ENCODE peak calls at places on chromosomes 13 and 19, in five cellular contexts. One of them, this sample, is unnamed.

GRCh38 chr13:19059016-19059780 is 122.4 kb downstream of the TUBA3C start:
- DNase-seq in Calu3: no peak
- DNase-seq in activated naive CD4-positive, alpha-beta T cell treated with anti-CD3 and anti-CD28 coated beads, Interleukin-2, amount 10 ng/mL, durations not matched to agents 7 days and 5 days: no peak
- DNase-seq in T-helper 2 cell: no peak
- DNase-seq in fibroblast of the conjunctiva: no peak
- DNase-seq in this sample: no peak

GRCh38 chr13:113976711-113977684 is 3.1 kb upstream of the C13orf46 start:
- DNase-seq in T-helper 2 cell: no peak
- DNase-seq in fibroblast of the conjunctiva: no peak
- DNase-seq in activated naive CD4-positive, alpha-beta T cell treated with anti-CD3 and anti-CD28 coated beads, Interleukin-2, amount 10 ng/mL, durations not matched to agents 7 days and 5 days: no peak
- DNase-seq in Calu3: peak; percentile 24
- DNase-seq in this sample: peak; percentile 74

GRCh38 chr19:18357442-18358264 is 17.3 kb downstream of the PGPEP1 start:
- DNase-seq in T-helper 2 cell: no peak
- DNase-seq in Calu3: no peak
- DNase-seq in activated naive CD4-positive, alpha-beta T cell treated with anti-CD3 and anti-CD28 coated beads, Interleukin-2, amount 10 ng/mL, durations not matched to agents 7 days and 5 days: no peak
- DNase-seq in fibroblast of the conjunctiva: no peak
- DNase-seq in this sample: no peak

GRCh38 chr19:10260141-10260584 is 8.1 kb downstream of the MRPL4 start:
- DNase-seq in Calu3: peak; percentile 67
- DNase-seq in T-helper 2 cell: no peak
- DNase-seq in activated naive CD4-positive, alpha-beta T cell treated with anti-CD3 and anti-CD28 coated beads, Interleukin-2, amount 10 ng/mL, durations not matched to agents 7 days and 5 days: peak; percentile 36
- DNase-seq in fibroblast of the conjunctiva: no peak
- DNase-seq in this sample: peak; percentile 42

GRCh38 chr13:23984541-23984940 is 87.2 kb upstream of the C1QTNF9B start:
- DNase-seq in Calu3: no peak
- DNase-seq in T-helper 2 cell: no peak
- DNase-seq in fibroblast of the conjunctiva: no peak
- DNase-seq in activated naive CD4-positive, alpha-beta T cell treated with anti-CD3 and anti-CD28 coated beads, Interleukin-2, amount 10 ng/mL, durations not matched to agents 7 days and 5 days: no peak
- DNase-seq in this sample: peak; percentile 50

GRCh38 chr19:39370735-39371134 is 20.2 kb downstream of the PAF1 start:
- DNase-seq in Calu3: no peak
- DNase-seq in activated naive CD4-positive, alpha-beta T cell treated with anti-CD3 and anti-CD28 coated beads, Interleukin-2, amount 10 ng/mL, durations not matched to agents 7 days and 5 days: no peak
- DNase-seq in T-helper 2 cell: no peak
- DNase-seq in fibroblast of the conjunctiva: no peak
- DNase-seq in this sample: no peak

GRCh38 chr13:98273067-98273823 is 96.2 kb upstream of the RNF113B start:
- DNase-seq in activated naive CD4-positive, alpha-beta T cell treated with anti-CD3 and anti-CD28 coated beads, Interleukin-2, amount 10 ng/mL, durations not matched to agents 7 days and 5 days: no peak
- DNase-seq in Calu3: no peak
- DNase-seq in fibroblast of the conjunctiva: no peak
- DNase-seq in T-helper 2 cell: no peak
- DNase-seq in this sample: no peak

GRCh38 chr19:17479325-17479791 is 9.0 kb downstream of the SLC27A1 start:
- DNase-seq in T-helper 2 cell: no peak
- DNase-seq in activated naive CD4-positive, alpha-beta T cell treated with anti-CD3 and anti-CD28 coated beads, Interleukin-2, amount 10 ng/mL, durations not matched to agents 7 days and 5 days: no peak
- DNase-seq in Calu3: no peak
- DNase-seq in fibroblast of the conjunctiva: no peak
- DNase-seq in this sample: peak; percentile 60

GRCh38 chr13:39297664-39298171 is 259.5 kb downstream of the NHLRC3 start:
- DNase-seq in fibroblast of the conjunctiva: no peak
- DNase-seq in Calu3: no peak
- DNase-seq in activated naive CD4-positive, alpha-beta T cell treated with anti-CD3 and anti-CD28 coated beads, Interleukin-2, amount 10 ng/mL, durations not matched to agents 7 days and 5 days: no peak
- DNase-seq in T-helper 2 cell: no peak
- DNase-seq in this sample: peak; percentile 15

GRCh38 chr13:112697756-112698655 is 8.2 kb downstream of the ATP11A start:
- DNase-seq in fibroblast of the conjunctiva: peak; percentile 39
- DNase-seq in Calu3: no peak
- DNase-seq in activated naive CD4-positive, alpha-beta T cell treated with anti-CD3 and anti-CD28 coated beads, Interleukin-2, amount 10 ng/mL, durations not matched to agents 7 days and 5 days: no peak
- DNase-seq in T-helper 2 cell: no peak
- DNase-seq in this sample: no peak

GRCh38 chr19:17778621-17779280 is 16.2 kb upstream of the B3GNT3 start:
- DNase-seq in activated naive CD4-positive, alpha-beta T cell treated with anti-CD3 and anti-CD28 coated beads, Interleukin-2, amount 10 ng/mL, durations not matched to agents 7 days and 5 days: no peak
- DNase-seq in Calu3: no peak
- DNase-seq in fibroblast of the conjunctiva: no peak
- DNase-seq in T-helper 2 cell: no peak
- DNase-seq in this sample: no peak

GRCh38 chr19:54364775-54365257 is at the start of gene LAIR1:
- DNase-seq in T-helper 2 cell: no peak
- DNase-seq in Calu3: no peak
- DNase-seq in fibroblast of the conjunctiva: no peak
- DNase-seq in activated naive CD4-positive, alpha-beta T cell treated with anti-CD3 and anti-CD28 coated beads, Interleukin-2, amount 10 ng/mL, durations not matched to agents 7 days and 5 days: peak; percentile 71
- DNase-seq in this sample: no peak

GRCh38 chr19:34181111-34181864 is 9.0 kb downstream of the LSM14A start:
- DNase-seq in Calu3: no peak
- DNase-seq in fibroblast of the conjunctiva: no peak
- DNase-seq in activated naive CD4-positive, alpha-beta T cell treated with anti-CD3 and anti-CD28 coated beads, Interleukin-2, amount 10 ng/mL, durations not matched to agents 7 days and 5 days: no peak
- DNase-seq in T-helper 2 cell: no peak
- DNase-seq in this sample: no peak

GRCh38 chr19:39969266-39969665 is 1.7 kb upstream of the PSMC4 start:
- DNase-seq in Calu3: no peak
- DNase-seq in fibroblast of the conjunctiva: peak; percentile 16
- DNase-seq in T-helper 2 cell: no peak
- DNase-seq in activated naive CD4-positive, alpha-beta T cell treated with anti-CD3 and anti-CD28 coated beads, Interleukin-2, amount 10 ng/mL, durations not matched to agents 7 days and 5 days: no peak
- DNase-seq in this sample: no peak

GRCh38 chr13:60229708-60230272 is 66.1 kb upstream of the DIAPH3 start:
- DNase-seq in T-helper 2 cell: no peak
- DNase-seq in activated naive CD4-positive, alpha-beta T cell treated with anti-CD3 and anti-CD28 coated beads, Interleukin-2, amount 10 ng/mL, durations not matched to agents 7 days and 5 days: no peak
- DNase-seq in Calu3: no peak
- DNase-seq in fibroblast of the conjunctiva: no peak
- DNase-seq in this sample: peak; percentile 74

GRCh38 chr13:27043013-27043412 is 128.6 kb downstream of the USP12 start:
- DNase-seq in T-helper 2 cell: no peak
- DNase-seq in fibroblast of the conjunctiva: peak; percentile 88
- DNase-seq in Calu3: peak; percentile 64
- DNase-seq in activated naive CD4-positive, alpha-beta T cell treated with anti-CD3 and anti-CD28 coated beads, Interleukin-2, amount 10 ng/mL, durations not matched to agents 7 days and 5 days: no peak
- DNase-seq in this sample: peak; percentile 97

GRCh38 chr19:20513179-20513934 is 52.2 kb downstream of the ZNF737 start:
- DNase-seq in fibroblast of the conjunctiva: no peak
- DNase-seq in T-helper 2 cell: no peak
- DNase-seq in Calu3: no peak
- DNase-seq in activated naive CD4-positive, alpha-beta T cell treated with anti-CD3 and anti-CD28 coated beads, Interleukin-2, amount 10 ng/mL, durations not matched to agents 7 days and 5 days: no peak
- DNase-seq in this sample: no peak

GRCh38 chr19:51598159-51598915 is 27.3 kb downstream of the ZNF175 start:
- DNase-seq in fibroblast of the conjunctiva: no peak
- DNase-seq in Calu3: no peak
- DNase-seq in T-helper 2 cell: no peak
- DNase-seq in activated naive CD4-positive, alpha-beta T cell treated with anti-CD3 and anti-CD28 coated beads, Interleukin-2, amount 10 ng/mL, durations not matched to agents 7 days and 5 days: no peak
- DNase-seq in this sample: no peak

GRCh38 chr19:1672038-1672768 is 19.8 kb upstream of the TCF3 start:
- DNase-seq in T-helper 2 cell: peak; percentile 39
- DNase-seq in fibroblast of the conjunctiva: peak; percentile 13
- DNase-seq in activated naive CD4-positive, alpha-beta T cell treated with anti-CD3 and anti-CD28 coated beads, Interleukin-2, amount 10 ng/mL, durations not matched to agents 7 days and 5 days: peak; percentile 69
- DNase-seq in Calu3: peak; percentile 56
- DNase-seq in this sample: no peak

GRCh38 chr13:92805766-92806165 is 420.8 kb upstream of the GPC6 start:
- DNase-seq in Calu3: no peak
- DNase-seq in activated naive CD4-positive, alpha-beta T cell treated with anti-CD3 and anti-CD28 coated beads, Interleukin-2, amount 10 ng/mL, durations not matched to agents 7 days and 5 days: no peak
- DNase-seq in T-helper 2 cell: no peak
- DNase-seq in fibroblast of the conjunctiva: no peak
- DNase-seq in this sample: no peak

GRCh38 chr13:36030670-36031331 is 100.4 kb downstream of the DCLK1 start:
- DNase-seq in fibroblast of the conjunctiva: peak; percentile 32
- DNase-seq in activated naive CD4-positive, alpha-beta T cell treated with anti-CD3 and anti-CD28 coated beads, Interleukin-2, amount 10 ng/mL, durations not matched to agents 7 days and 5 days: no peak
- DNase-seq in Calu3: no peak
- DNase-seq in T-helper 2 cell: no peak
- DNase-seq in this sample: peak; percentile 94

GRCh38 chr13:113970810-113971470 is 2.9 kb downstream of the C13orf46 start:
- DNase-seq in activated naive CD4-positive, alpha-beta T cell treated with anti-CD3 and anti-CD28 coated beads, Interleukin-2, amount 10 ng/mL, durations not matched to agents 7 days and 5 days: no peak
- DNase-seq in fibroblast of the conjunctiva: peak; percentile 14
- DNase-seq in T-helper 2 cell: no peak
- DNase-seq in Calu3: peak; percentile 9
- DNase-seq in this sample: peak; percentile 64

GRCh38 chr13:27791146-27791900 is 960 bp upstream of the GSX1 start:
- DNase-seq in Calu3: no peak
- DNase-seq in activated naive CD4-positive, alpha-beta T cell treated with anti-CD3 and anti-CD28 coated beads, Interleukin-2, amount 10 ng/mL, durations not matched to agents 7 days and 5 days: no peak
- DNase-seq in T-helper 2 cell: no peak
- DNase-seq in fibroblast of the conjunctiva: no peak
- DNase-seq in this sample: no peak

GRCh38 chr13:47437411-47437810 is 540.6 kb upstream of the HTR2A start:
- DNase-seq in fibroblast of the conjunctiva: no peak
- DNase-seq in activated naive CD4-positive, alpha-beta T cell treated with anti-CD3 and anti-CD28 coated beads, Interleukin-2, amount 10 ng/mL, durations not matched to agents 7 days and 5 days: no peak
- DNase-seq in T-helper 2 cell: no peak
- DNase-seq in Calu3: no peak
- DNase-seq in this sample: peak; percentile 71

GRCh38 chr13:41492432-41493267 is 35.3 kb downstream of the RGCC start:
- DNase-seq in fibroblast of the conjunctiva: no peak
- DNase-seq in activated naive CD4-positive, alpha-beta T cell treated with anti-CD3 and anti-CD28 coated beads, Interleukin-2, amount 10 ng/mL, durations not matched to agents 7 days and 5 days: no peak
- DNase-seq in T-helper 2 cell: no peak
- DNase-seq in Calu3: no peak
- DNase-seq in this sample: no peak

GRCh38 chr19:18587561-18587960 is 1.0 kb upstream of the REX1BD start:
- DNase-seq in activated naive CD4-positive, alpha-beta T cell treated with anti-CD3 and anti-CD28 coated beads, Interleukin-2, amount 10 ng/mL, durations not matched to agents 7 days and 5 days: no peak
- DNase-seq in Calu3: no peak
- DNase-seq in fibroblast of the conjunctiva: no peak
- DNase-seq in T-helper 2 cell: no peak
- DNase-seq in this sample: no peak

GRCh38 chr13:32261567-32261966 is 53.6 kb downstream of the ZAR1L start:
- DNase-seq in activated naive CD4-positive, alpha-beta T cell treated with anti-CD3 and anti-CD28 coated beads, Interleukin-2, amount 10 ng/mL, durations not matched to agents 7 days and 5 days: no peak
- DNase-seq in fibroblast of the conjunctiva: peak; percentile 68
- DNase-seq in Calu3: no peak
- DNase-seq in T-helper 2 cell: no peak
- DNase-seq in this sample: peak; percentile 93

GRCh38 chr13:75803175-75803611 is 167.1 kb downstream of the LMO7 start:
- DNase-seq in fibroblast of the conjunctiva: no peak
- DNase-seq in Calu3: no peak
- DNase-seq in activated naive CD4-positive, alpha-beta T cell treated with anti-CD3 and anti-CD28 coated beads, Interleukin-2, amount 10 ng/mL, durations not matched to agents 7 days and 5 days: peak; percentile 49
- DNase-seq in T-helper 2 cell: no peak
- DNase-seq in this sample: no peak

GRCh38 chr13:78012046-78012445 is 93.4 kb upstream of the EDNRB start:
- DNase-seq in activated naive CD4-positive, alpha-beta T cell treated with anti-CD3 and anti-CD28 coated beads, Interleukin-2, amount 10 ng/mL, durations not matched to agents 7 days and 5 days: no peak
- DNase-seq in T-helper 2 cell: no peak
- DNase-seq in Calu3: no peak
- DNase-seq in fibroblast of the conjunctiva: no peak
- DNase-seq in this sample: no peak

GRCh38 chr19:55259540-55260210 is 858 bp upstream of the PPP6R1 start:
- DNase-seq in fibroblast of the conjunctiva: peak; percentile 13
- DNase-seq in activated naive CD4-positive, alpha-beta T cell treated with anti-CD3 and anti-CD28 coated beads, Interleukin-2, amount 10 ng/mL, durations not matched to agents 7 days and 5 days: no peak
- DNase-seq in Calu3: no peak
- DNase-seq in T-helper 2 cell: no peak
- DNase-seq in this sample: no peak

GRCh38 chr13:26660761-26661160 is 99.8 kb downstream of the GPR12 start:
- DNase-seq in fibroblast of the conjunctiva: no peak
- DNase-seq in Calu3: no peak
- DNase-seq in T-helper 2 cell: no peak
- DNase-seq in activated naive CD4-positive, alpha-beta T cell treated with anti-CD3 and anti-CD28 coated beads, Interleukin-2, amount 10 ng/mL, durations not matched to agents 7 days and 5 days: no peak
- DNase-seq in this sample: no peak

GRCh38 chr13:46386426-46386995 is 541 bp downstream of the RUBCNL start:
- DNase-seq in activated naive CD4-positive, alpha-beta T cell treated with anti-CD3 and anti-CD28 coated beads, Interleukin-2, amount 10 ng/mL, durations not matched to agents 7 days and 5 days: no peak
- DNase-seq in T-helper 2 cell: no peak
- DNase-seq in Calu3: no peak
- DNase-seq in fibroblast of the conjunctiva: no peak
- DNase-seq in this sample: no peak

GRCh38 chr19:10797541-10798256 is 38.3 kb downstream of the TMED1 start:
- DNase-seq in fibroblast of the conjunctiva: no peak
- DNase-seq in Calu3: no peak
- DNase-seq in T-helper 2 cell: peak; percentile 30
- DNase-seq in activated naive CD4-positive, alpha-beta T cell treated with anti-CD3 and anti-CD28 coated beads, Interleukin-2, amount 10 ng/mL, durations not matched to agents 7 days and 5 days: peak; percentile 88
- DNase-seq in this sample: no peak